ENCODE peak calls at places on chromosomes 16 and 17, in eight cellular contexts. One of them, this sample, is unnamed.

GRCh38 chr16:89392881-89393730 is 97.3 kb downstream of the ANKRD11 start:
- DNase-seq in epithelial cell of prostate: no peak
- DNase-seq in HEK293T: no peak
- DNase-seq in HL-60: peak; percentile 43
- DNase-seq in T-helper 1 cell: no peak
- DNase-seq in cerebellar cortex: no peak
- DNase-seq in NCI-H1092: no peak
- DNase-seq in stimulated activated CD4-positive, alpha-beta T cell treated with anti-CD3 and anti-CD28 coated beads, Interleukin-1b, Interleukin-23, amount 100 ng/mL, for 24 hours: no peak
- DNase-seq in this sample: no peak

GRCh38 chr17:20092973-20093626 is 83.9 kb downstream of the SPECC1 start:
- DNase-seq in T-helper 1 cell: no peak
- DNase-seq in HEK293T: no peak
- DNase-seq in NCI-H1092: peak; percentile 51
- DNase-seq in cerebellar cortex: no peak
- DNase-seq in stimulated activated CD4-positive, alpha-beta T cell treated with anti-CD3 and anti-CD28 coated beads, Interleukin-1b, Interleukin-23, amount 100 ng/mL, for 24 hours: no peak
- DNase-seq in epithelial cell of prostate: no peak
- DNase-seq in HL-60: no peak
- DNase-seq in this sample: no peak

GRCh38 chr16:59913666-59914065 is 1179.5 kb upstream of the GOT2 start:
- DNase-seq in epithelial cell of prostate: no peak
- DNase-seq in HL-60: no peak
- DNase-seq in NCI-H1092: no peak
- DNase-seq in T-helper 1 cell: no peak
- DNase-seq in cerebellar cortex: no peak
- DNase-seq in HEK293T: no peak
- DNase-seq in stimulated activated CD4-positive, alpha-beta T cell treated with anti-CD3 and anti-CD28 coated beads, Interleukin-1b, Interleukin-23, amount 100 ng/mL, for 24 hours: no peak
- DNase-seq in this sample: no peak

GRCh38 chr16:75618782-75619181 is 4.3 kb downstream of the ADAT1 start:
- DNase-seq in HEK293T: no peak
- DNase-seq in cerebellar cortex: no peak
- DNase-seq in epithelial cell of prostate: no peak
- DNase-seq in stimulated activated CD4-positive, alpha-beta T cell treated with anti-CD3 and anti-CD28 coated beads, Interleukin-1b, Interleukin-23, amount 100 ng/mL, for 24 hours: no peak
- DNase-seq in T-helper 1 cell: no peak
- DNase-seq in HL-60: no peak
- DNase-seq in NCI-H1092: no peak
- DNase-seq in this sample: no peak

GRCh38 chr17:71467719-71468118 is 653.1 kb upstream of the SOX9 start:
- DNase-seq in NCI-H1092: no peak
- DNase-seq in stimulated activated CD4-positive, alpha-beta T cell treated with anti-CD3 and anti-CD28 coated beads, Interleukin-1b, Interleukin-23, amount 100 ng/mL, for 24 hours: no peak
- DNase-seq in T-helper 1 cell: no peak
- DNase-seq in HL-60: no peak
- DNase-seq in cerebellar cortex: no peak
- DNase-seq in epithelial cell of prostate: peak; percentile 33
- DNase-seq in HEK293T: no peak
- DNase-seq in this sample: no peak

GRCh38 chr17:75289832-75290337 is 652 bp upstream of the SLC25A19 start:
- DNase-seq in HEK293T: no peak
- DNase-seq in T-helper 1 cell: peak; percentile 84
- DNase-seq in stimulated activated CD4-positive, alpha-beta T cell treated with anti-CD3 and anti-CD28 coated beads, Interleukin-1b, Interleukin-23, amount 100 ng/mL, for 24 hours: peak; percentile 40
- DNase-seq in HL-60: peak; percentile 92
- DNase-seq in cerebellar cortex: peak; percentile 22
- DNase-seq in epithelial cell of prostate: no peak
- DNase-seq in NCI-H1092: no peak
- DNase-seq in this sample: peak; percentile 36

GRCh38 chr16:54473201-54473993 is 186.8 kb upstream of the IRX3 start:
- DNase-seq in cerebellar cortex: no peak
- DNase-seq in T-helper 1 cell: no peak
- DNase-seq in NCI-H1092: no peak
- DNase-seq in stimulated activated CD4-positive, alpha-beta T cell treated with anti-CD3 and anti-CD28 coated beads, Interleukin-1b, Interleukin-23, amount 100 ng/mL, for 24 hours: no peak
- DNase-seq in HEK293T: no peak
- DNase-seq in epithelial cell of prostate: no peak
- DNase-seq in HL-60: no peak
- DNase-seq in this sample: no peak

GRCh38 chr17:44176257-44176656 is 5.8 kb downstream of the ASB16 start:
- DNase-seq in epithelial cell of prostate: no peak
- DNase-seq in NCI-H1092: no peak
- DNase-seq in stimulated activated CD4-positive, alpha-beta T cell treated with anti-CD3 and anti-CD28 coated beads, Interleukin-1b, Interleukin-23, amount 100 ng/mL, for 24 hours: no peak
- DNase-seq in T-helper 1 cell: no peak
- DNase-seq in cerebellar cortex: no peak
- DNase-seq in HEK293T: no peak
- DNase-seq in HL-60: no peak
- DNase-seq in this sample: no peak

GRCh38 chr17:34300652-34301390 is 15.3 kb downstream of the CCL11 start:
- DNase-seq in cerebellar cortex: no peak
- DNase-seq in HL-60: no peak
- DNase-seq in HEK293T: no peak
- DNase-seq in stimulated activated CD4-positive, alpha-beta T cell treated with anti-CD3 and anti-CD28 coated beads, Interleukin-1b, Interleukin-23, amount 100 ng/mL, for 24 hours: no peak
- DNase-seq in T-helper 1 cell: peak; percentile 42
- DNase-seq in epithelial cell of prostate: no peak
- DNase-seq in NCI-H1092: no peak
- DNase-seq in this sample: no peak

GRCh38 chr16:70337814-70338213 is 8.9 kb upstream of the DDX19A start:
- DNase-seq in stimulated activated CD4-positive, alpha-beta T cell treated with anti-CD3 and anti-CD28 coated beads, Interleukin-1b, Interleukin-23, amount 100 ng/mL, for 24 hours: no peak
- DNase-seq in HL-60: no peak
- DNase-seq in epithelial cell of prostate: no peak
- DNase-seq in cerebellar cortex: no peak
- DNase-seq in T-helper 1 cell: no peak
- DNase-seq in HEK293T: no peak
- DNase-seq in NCI-H1092: no peak
- DNase-seq in this sample: no peak

GRCh38 chr16:86427327-86427935 is 82.9 kb upstream of the FOXF1 start:
- DNase-seq in HL-60: no peak
- DNase-seq in HEK293T: no peak
- DNase-seq in cerebellar cortex: no peak
- DNase-seq in epithelial cell of prostate: no peak
- DNase-seq in NCI-H1092: no peak
- DNase-seq in stimulated activated CD4-positive, alpha-beta T cell treated with anti-CD3 and anti-CD28 coated beads, Interleukin-1b, Interleukin-23, amount 100 ng/mL, for 24 hours: no peak
- DNase-seq in T-helper 1 cell: no peak
- DNase-seq in this sample: no peak

GRCh38 chr17:40303009-40303657 is 5.8 kb upstream of the RARA start:
- DNase-seq in HL-60: peak; percentile 71
- DNase-seq in cerebellar cortex: peak; percentile 81
- DNase-seq in NCI-H1092: peak; percentile 42
- DNase-seq in HEK293T: peak; percentile 34
- DNase-seq in stimulated activated CD4-positive, alpha-beta T cell treated with anti-CD3 and anti-CD28 coated beads, Interleukin-1b, Interleukin-23, amount 100 ng/mL, for 24 hours: no peak
- DNase-seq in T-helper 1 cell: no peak
- DNase-seq in epithelial cell of prostate: no peak
- DNase-seq in this sample: peak; percentile 82

GRCh38 chr16:66551362-66551761 is 1.0 kb upstream of the CKLF start:
- DNase-seq in cerebellar cortex: peak; percentile 52
- DNase-seq in stimulated activated CD4-positive, alpha-beta T cell treated with anti-CD3 and anti-CD28 coated beads, Interleukin-1b, Interleukin-23, amount 100 ng/mL, for 24 hours: peak; percentile 20
- DNase-seq in T-helper 1 cell: peak; percentile 78
- DNase-seq in HEK293T: peak; percentile 63
- DNase-seq in epithelial cell of prostate: no peak
- DNase-seq in HL-60: peak; percentile 82
- DNase-seq in NCI-H1092: peak; percentile 33
- DNase-seq in this sample: peak; percentile 24

GRCh38 chr16:70156207-70156978 is 17.2 kb upstream of the CLEC18C start:
- DNase-seq in HEK293T: no peak
- DNase-seq in HL-60: peak; percentile 5
- DNase-seq in stimulated activated CD4-positive, alpha-beta T cell treated with anti-CD3 and anti-CD28 coated beads, Interleukin-1b, Interleukin-23, amount 100 ng/mL, for 24 hours: no peak
- DNase-seq in cerebellar cortex: no peak
- DNase-seq in T-helper 1 cell: no peak
- DNase-seq in epithelial cell of prostate: no peak
- DNase-seq in NCI-H1092: no peak
- DNase-seq in this sample: no peak

GRCh38 chr16:59201821-59202220 is 467.7 kb upstream of the GOT2 start:
- DNase-seq in T-helper 1 cell: no peak
- DNase-seq in stimulated activated CD4-positive, alpha-beta T cell treated with anti-CD3 and anti-CD28 coated beads, Interleukin-1b, Interleukin-23, amount 100 ng/mL, for 24 hours: no peak
- DNase-seq in epithelial cell of prostate: no peak
- DNase-seq in HEK293T: no peak
- DNase-seq in cerebellar cortex: no peak
- DNase-seq in HL-60: no peak
- DNase-seq in NCI-H1092: no peak
- DNase-seq in this sample: no peak

GRCh38 chr17:76124582-76125390 is 16.3 kb downstream of the FOXJ1 start:
- DNase-seq in HL-60: no peak
- DNase-seq in NCI-H1092: no peak
- DNase-seq in stimulated activated CD4-positive, alpha-beta T cell treated with anti-CD3 and anti-CD28 coated beads, Interleukin-1b, Interleukin-23, amount 100 ng/mL, for 24 hours: no peak
- DNase-seq in T-helper 1 cell: no peak
- DNase-seq in HEK293T: peak; percentile 61
- DNase-seq in cerebellar cortex: no peak
- DNase-seq in epithelial cell of prostate: no peak
- DNase-seq in this sample: no peak

GRCh38 chr16:2178321-2179106 is 17.9 kb downstream of the CASKIN1 start:
- DNase-seq in HL-60: no peak
- DNase-seq in cerebellar cortex: no peak
- DNase-seq in stimulated activated CD4-positive, alpha-beta T cell treated with anti-CD3 and anti-CD28 coated beads, Interleukin-1b, Interleukin-23, amount 100 ng/mL, for 24 hours: no peak
- DNase-seq in T-helper 1 cell: no peak
- DNase-seq in HEK293T: peak; percentile 98
- DNase-seq in NCI-H1092: no peak
- DNase-seq in epithelial cell of prostate: no peak
- DNase-seq in this sample: no peak

GRCh38 chr17:27498615-27499316 is 42.5 kb downstream of the KSR1 start:
- DNase-seq in T-helper 1 cell: no peak
- DNase-seq in HEK293T: no peak
- DNase-seq in cerebellar cortex: no peak
- DNase-seq in epithelial cell of prostate: no peak
- DNase-seq in HL-60: no peak
- DNase-seq in stimulated activated CD4-positive, alpha-beta T cell treated with anti-CD3 and anti-CD28 coated beads, Interleukin-1b, Interleukin-23, amount 100 ng/mL, for 24 hours: no peak
- DNase-seq in NCI-H1092: no peak
- DNase-seq in this sample: no peak

This sample was measured in G401.